ENCODE peak calls at places on chromosomes 3 and 15, in six cellular contexts. G is IMR-90, V is neuronal stem cell, I is mesenchymal stem cell, Z is trophoblast cell, O is H1. R is an unnamed sample.

GRCh38 chr3:185403002-185403401 is 40.1 kb downstream of the MAP3K13 start:
- DNase-seq in O (no peak), G (no peak), Z (no peak), I (no peak), V (no peak), R (no peak)

GRCh38 chr15:101049282-101049681 is 130.1 kb downstream of the LRRK1 start:
- DNase-seq in G (no peak), V (no peak), Z (no peak), I (no peak), O (no peak), R (no peak)

GRCh38 chr3:56012732-56013131 is 455.5 kb downstream of the ERC2 start:
- DNase-seq in G (no peak), Z (no peak), V (no peak), I (no peak), O (no peak), R (peak)

GRCh38 chr3:14405120-14405885 is 2.9 kb downstream of the SLC6A6 start:
- DNase-seq in I (peak), Z (no peak), O (no peak), G (no peak), V (no peak), R (no peak)

GRCh38 chr3:60803812-60804211 is 447.4 kb downstream of the FHIT start:
- DNase-seq in O (no peak), G (no peak), Z (no peak), V (no peak), I (no peak), R (no peak)

GRCh38 chr15:66832679-66833078 is 130.6 kb downstream of the SMAD6 start:
- DNase-seq in O (no peak), V (no peak), I (peak), Z (peak), G (peak), R (no peak)

GRCh38 chr15:58453931-58454793 is 22.4 kb downstream of the LIPC start:
- DNase-seq in V (no peak), I (no peak), G (no peak), O (no peak), Z (no peak), R (no peak)

GRCh38 chr15:33392453-33392852 is 81.7 kb downstream of the RYR3 start:
- DNase-seq in I (no peak), V (no peak), Z (no peak), G (no peak), O (no peak), R (peak)

GRCh38 chr15:99099661-99100060 is 5.2 kb upstream of the SYNM start:
- DNase-seq in G (no peak), Z (no peak), V (no peak), I (no peak), O (no peak), R (no peak)

GRCh38 chr3:183427206-183428139 is 946 bp downstream of the MCF2L2 start:
- DNase-seq in I (no peak), O (no peak), V (no peak), Z (no peak), G (no peak), R (peak)

GRCh38 chr15:32855942-32856341 is 138.1 kb downstream of the GREM1 start:
- DNase-seq in V (no peak), I (peak), O (peak), G (peak), Z (peak), R (peak)

GRCh38 chr3:54573922-54574321 is 353.9 kb downstream of the LRTM1 start:
- DNase-seq in G (no peak), Z (peak), V (no peak), O (no peak), I (no peak), R (no peak)

GRCh38 chr3:188002626-188003138 is 151.3 kb upstream of the LPP start:
- DNase-seq in O (no peak), I (no peak), Z (peak), V (no peak), G (no peak), R (no peak)

GRCh38 chr3:151379083-151379734 is 5.3 kb downstream of the P2RY12 start:
- DNase-seq in I (peak), V (peak), Z (peak), O (no peak), G (no peak), R (peak)

GRCh38 chr3:177760803-177761202 is 563.5 kb upstream of the TBL1XR1 start:
- DNase-seq in I (no peak), G (peak), O (no peak), V (no peak), Z (no peak), R (no peak)

GRCh38 chr3:127598841-127599570 is 795 bp downstream of the MCM2 start:
- DNase-seq in O (no peak), I (no peak), G (no peak), Z (peak), V (no peak), R (peak)

GRCh38 chr3:105866656-105867653 is 1.9 kb downstream of the CBLB start:
- DNase-seq in V (no peak), I (peak), Z (peak), O (no peak), G (peak), R (no peak)
- H3K4me3 ChIP-seq in V (peak), I (peak), Z (peak), O (peak), G (peak), R (no peak)

DNA sequence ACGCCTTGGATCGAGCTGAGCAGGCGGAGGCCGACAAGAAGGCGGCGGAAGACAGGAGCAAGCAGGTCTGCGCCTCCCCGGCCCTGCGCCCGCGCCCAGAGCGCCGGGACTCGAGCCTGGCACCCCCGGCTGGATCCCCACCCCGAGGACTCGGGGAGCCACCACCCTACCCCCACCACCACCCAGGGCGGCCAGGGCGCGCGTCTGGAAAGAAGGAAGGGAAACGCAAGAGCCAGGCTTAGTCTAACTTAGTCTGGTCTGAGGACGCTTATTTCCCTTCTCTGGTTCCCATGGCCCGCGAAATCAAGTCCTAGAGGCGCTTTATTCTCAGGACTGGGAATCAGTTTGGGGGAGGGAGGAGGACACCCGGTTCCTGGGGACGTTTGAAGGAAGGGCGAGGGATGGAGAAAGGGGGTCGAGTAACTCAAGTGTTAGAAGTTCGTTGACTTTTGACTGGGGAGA is 363 bp downstream of the TPM1 start:
- DNase-seq in Z (no peak), O (no peak), G (no peak), I (no peak), V (no peak), R (peak)
- H3K23ac ChIP-seq in Z (no peak), O (no peak), G (peak), I (no peak), V (peak), R (peak)

GRCh38 chr3:42898896-42899675 is 6.9 kb upstream of the ZNF662 start:
- DNase-seq in V (no peak), O (no peak), Z (peak), G (no peak), I (no peak), R (no peak)
- H3K4me3 ChIP-seq in V (no peak), O (no peak), Z (no peak), G (no peak), I (no peak), R (no peak)

GRCh38 chr3:111848778-111849177 is 10.3 kb upstream of the PHLDB2 start:
- DNase-seq in V (no peak), O (no peak), G (no peak), Z (no peak), I (no peak), R (no peak)
- H3K23ac ChIP-seq in V (no peak), O (no peak), G (no peak), Z (no peak), I (no peak), R (no peak)

GRCh38 chr15:43517354-43518072 is at the start of gene MAP1A:
- DNase-seq in I (peak), G (peak), Z (no peak), O (no peak), V (no peak), R (peak)

GRCh38 chr15:43515731-43516130 is 1.7 kb upstream of the MAP1A start:
- DNase-seq in O (no peak), V (no peak), G (no peak), Z (no peak), I (no peak), R (no peak)

GRCh38 chr15:43516801-43517353 is 531 bp upstream of the MAP1A start:
- DNase-seq in G (peak), Z (no peak), V (no peak), I (peak), O (no peak), R (peak)

GRCh38 chr15:43514241-43515057 is 3.0 kb upstream of the MAP1A start:
- DNase-seq in O (no peak), G (peak), Z (peak), V (no peak), I (peak), R (peak)

DNA sequence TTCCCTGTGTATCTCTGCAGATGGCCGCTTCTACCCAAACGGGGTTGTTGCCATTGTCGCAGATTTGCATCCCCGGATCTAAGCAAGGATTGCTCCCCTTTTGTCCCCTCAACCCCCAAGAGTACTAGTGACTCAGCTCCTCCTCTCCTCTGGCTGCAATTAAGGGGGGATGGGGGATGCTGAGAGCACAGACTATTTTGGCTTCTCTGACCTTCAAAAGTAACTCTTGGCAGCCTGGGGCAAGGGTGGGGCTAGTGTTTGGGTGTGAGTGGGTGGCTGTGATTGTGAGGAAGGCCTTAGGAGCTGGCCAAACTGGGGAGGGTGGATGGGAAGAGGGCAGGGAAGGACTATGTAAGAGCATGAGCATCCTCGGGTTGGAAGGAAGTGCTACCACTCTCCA is 1.2 kb upstream of the MAP1A start:
- DNase-seq in O (no peak), G (no peak), V (no peak), I (peak), Z (no peak), R (peak)
- H3K4me3 ChIP-seq in O (peak), G (peak), V (peak), I (no peak), Z (no peak), R (no peak)

DNA sequence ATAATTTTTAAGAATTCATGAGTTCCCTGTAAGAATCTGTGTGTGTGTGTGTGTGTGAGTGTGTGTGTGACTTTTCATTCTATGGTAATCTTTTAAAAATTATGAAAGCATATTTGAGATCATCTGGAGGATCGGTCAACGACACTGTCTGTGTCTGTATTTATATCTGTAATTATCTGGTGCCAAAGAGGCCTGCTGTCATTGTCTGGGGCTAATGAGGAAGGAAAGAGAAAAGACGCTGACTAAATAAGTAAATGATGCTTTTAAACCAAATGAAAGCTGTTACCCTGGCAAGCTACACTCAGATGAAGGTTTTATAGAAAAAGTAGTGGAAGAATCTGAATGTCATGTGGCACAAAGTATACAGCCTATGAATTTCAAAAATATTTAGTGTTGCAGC is 439.8 kb downstream of the RBMS3 start:
- DNase-seq in I (no peak), O (no peak), Z (no peak), G (no peak), V (no peak), R (no peak)
- H3K23ac ChIP-seq in I (no peak), O (no peak), Z (no peak), G (no peak), V (no peak), R (no peak)

R was measured in mesendoderm.